ENCODE peak calls at places on chromosomes 7 and 10, in eight cellular contexts. V is GM20000; W is cerebellar nuclear complex; X is heart right ventricle; T is CD4-positive, alpha-beta memory T cell; O is Caco-2; K is left ventricle myocardium inferior; M is stimulated activated CD8-positive, alpha-beta memory T cell treated with anti-CD3 and anti-CD28 coated beads, Interleukin-2, amount 100 ng/mL, for 1 hour. Z is an unnamed sample.

GRCh38 chr7:129635300-129636029 is 23.9 kb downstream of the NRF1 start:
- DNase-seq in T (peak; percentile 58), M (peak; percentile 37), V (peak; percentile 61), W (peak; percentile 26), O (peak; percentile 79), X (peak; percentile 63), K (peak; percentile 29), Z (peak; percentile 68)

GRCh38 chr10:36188461-36188860 is 546.4 kb upstream of the FZD8 start:
- DNase-seq in W (no peak), K (no peak), X (no peak), V (no peak), O (no peak), M (no peak), T (no peak), Z (no peak)

GRCh38 chr10:92727141-92727540 is 37.4 kb downstream of the HHEX start:
- DNase-seq in X (no peak), K (no peak), M (no peak), O (no peak), V (no peak), W (no peak), T (no peak), Z (no peak)

GRCh38 chr10:13311177-13311575 is 11.3 kb upstream of the PHYH start:
- DNase-seq in W (no peak), O (no peak), X (no peak), K (no peak), V (no peak), T (no peak), M (no peak), Z (no peak)

GRCh38 chr7:96303686-96304443 is 18.0 kb downstream of the SLC25A13 start:
- DNase-seq in T (no peak), M (no peak), V (no peak), X (no peak), K (no peak), O (no peak), W (no peak), Z (no peak)

GRCh38 chr7:44095781-44096180 is 8.4 kb upstream of the AEBP1 start:
- DNase-seq in X (no peak), M (no peak), V (no peak), O (no peak), K (no peak), T (no peak), W (no peak), Z (no peak)

GRCh38 chr10:24518981-24519597 is 204.6 kb downstream of the ARHGAP21 start:
- DNase-seq in T (peak; percentile 15), M (no peak), V (peak; percentile 41), K (peak; percentile 28), X (peak; percentile 75), O (peak; percentile 78), W (no peak), Z (peak; percentile 54)

GRCh38 chr7:156198277-156198676 is 386.0 kb upstream of the SHH start:
- DNase-seq in V (no peak), X (no peak), T (no peak), O (no peak), W (no peak), M (no peak), K (no peak), Z (no peak)